ENCODE peak calls at places on chromosomes 3 and 15, in seven cellular contexts. One of them, this sample, is unnamed.

GRCh38 chr15:72195101-72195511 is 2.5 kb downstream of the GRAMD2A start:
- DNase-seq in HCT116: no peak
- DNase-seq in ovary: no peak
- DNase-seq in fibroblast of the aortic adventitia: no peak
- DNase-seq in astrocyte of the cerebellum: no peak
- DNase-seq in mucosa of descending colon: no peak
- DNase-seq in MM.1S: no peak
- DNase-seq in this sample: no peak

GRCh38 chr15:26102365-26102764 is 239.2 kb upstream of the ATP10A start:
- DNase-seq in HCT116: no peak
- DNase-seq in ovary: no peak
- DNase-seq in fibroblast of the aortic adventitia: no peak
- DNase-seq in astrocyte of the cerebellum: no peak
- DNase-seq in mucosa of descending colon: no peak
- DNase-seq in MM.1S: no peak
- DNase-seq in this sample: no peak

GRCh38 chr3:51559961-51560360 is 21.4 kb downstream of the RAD54L2 start:
- DNase-seq in HCT116: no peak
- DNase-seq in ovary: no peak
- DNase-seq in fibroblast of the aortic adventitia: no peak
- DNase-seq in astrocyte of the cerebellum: no peak
- DNase-seq in mucosa of descending colon: no peak
- DNase-seq in MM.1S: no peak
- DNase-seq in this sample: no peak

GRCh38 chr3:66413151-66413751 is 87.6 kb downstream of the LRIG1 start:
- DNase-seq in HCT116: no peak
- DNase-seq in ovary: peak
- DNase-seq in fibroblast of the aortic adventitia: peak
- DNase-seq in astrocyte of the cerebellum: peak
- DNase-seq in mucosa of descending colon: no peak
- DNase-seq in MM.1S: no peak
- DNase-seq in this sample: peak

GRCh38 chr3:55486857-55487375 is at the start of gene WNT5A:
- DNase-seq in HCT116: no peak
- DNase-seq in ovary: peak
- DNase-seq in fibroblast of the aortic adventitia: peak
- DNase-seq in astrocyte of the cerebellum: no peak
- DNase-seq in mucosa of descending colon: peak
- DNase-seq in MM.1S: peak
- DNase-seq in this sample: peak

GRCh38 chr15:75371486-75371885 is 3.1 kb upstream of the MAN2C1 start:
- DNase-seq in HCT116: no peak
- DNase-seq in ovary: no peak
- DNase-seq in fibroblast of the aortic adventitia: no peak
- DNase-seq in astrocyte of the cerebellum: no peak
- DNase-seq in mucosa of descending colon: no peak
- DNase-seq in MM.1S: no peak
- DNase-seq in this sample: no peak

GRCh38 chr15:74843891-74844299 is 939 bp upstream of the ULK3 start:
- DNase-seq in HCT116: no peak
- DNase-seq in ovary: peak
- DNase-seq in fibroblast of the aortic adventitia: no peak
- DNase-seq in astrocyte of the cerebellum: no peak
- DNase-seq in mucosa of descending colon: no peak
- DNase-seq in MM.1S: no peak
- DNase-seq in this sample: no peak

GRCh38 chr3:154987846-154988245 is 92.3 kb upstream of the MME start:
- DNase-seq in HCT116: no peak
- DNase-seq in ovary: no peak
- DNase-seq in fibroblast of the aortic adventitia: no peak
- DNase-seq in astrocyte of the cerebellum: no peak
- DNase-seq in mucosa of descending colon: no peak
- DNase-seq in MM.1S: no peak
- DNase-seq in this sample: no peak

GRCh38 chr3:51710631-51711351 is 3.9 kb downstream of the GRM2 start:
- DNase-seq in HCT116: no peak
- DNase-seq in ovary: peak
- DNase-seq in fibroblast of the aortic adventitia: no peak
- DNase-seq in astrocyte of the cerebellum: no peak
- DNase-seq in mucosa of descending colon: no peak
- DNase-seq in MM.1S: no peak
- DNase-seq in this sample: no peak

GRCh38 chr3:117252208-117252607 is 542.6 kb downstream of the TUSC7 start:
- DNase-seq in HCT116: no peak
- DNase-seq in ovary: no peak
- DNase-seq in fibroblast of the aortic adventitia: peak
- DNase-seq in astrocyte of the cerebellum: peak
- DNase-seq in mucosa of descending colon: no peak
- DNase-seq in MM.1S: no peak
- DNase-seq in this sample: no peak

DNA sequence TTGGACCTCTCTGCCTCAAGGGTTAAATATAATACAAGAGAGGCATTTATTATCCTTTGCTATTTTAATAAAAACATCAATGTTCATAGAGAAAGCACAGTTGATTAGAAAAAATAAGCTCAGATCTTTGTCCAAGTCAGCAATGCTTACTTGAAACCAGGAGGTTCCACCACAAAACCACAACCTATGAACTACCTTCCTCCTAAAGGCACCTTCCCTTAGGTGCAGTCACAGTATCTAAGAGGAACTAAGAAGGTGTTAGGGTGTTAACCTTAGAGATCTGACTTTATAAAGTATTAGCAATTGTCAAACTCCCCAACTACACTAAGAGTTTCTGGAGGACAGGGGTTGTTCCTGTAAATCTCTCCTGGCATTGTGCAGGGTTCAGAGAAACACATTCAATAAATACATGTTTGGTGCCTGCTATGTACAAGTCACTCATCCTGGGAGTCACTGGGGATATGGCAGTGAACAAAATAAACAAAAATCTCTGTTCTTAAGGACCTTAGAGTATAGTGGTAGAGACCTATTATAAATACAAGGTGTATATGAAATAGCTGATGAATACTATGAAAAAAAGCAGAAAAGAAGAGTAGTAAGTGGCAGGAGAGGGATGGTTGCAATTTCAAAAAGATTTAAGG is 208.6 kb downstream of the NFKBIZ start:
- DNase-seq in HCT116: no peak
- DNase-seq in ovary: no peak
- DNase-seq in fibroblast of the aortic adventitia: no peak
- DNase-seq in astrocyte of the cerebellum: no peak
- DNase-seq in mucosa of descending colon: no peak
- DNase-seq in MM.1S: peak
- DNase-seq in this sample: no peak
- H3K4me3 ChIP-seq in HCT116: no peak
- H3K4me3 ChIP-seq in ovary: no peak
- H3K4me3 ChIP-seq in fibroblast of the aortic adventitia: no peak
- H3K4me3 ChIP-seq in astrocyte of the cerebellum: no peak
- H3K4me3 ChIP-seq in mucosa of descending colon: no peak
- H3K4me3 ChIP-seq in MM.1S: no peak
- H3K4me3 ChIP-seq in this sample: no peak

GRCh38 chr3:172710709-172711456 is at the start of gene NCEH1:
- DNase-seq in HCT116: peak
- DNase-seq in ovary: peak
- DNase-seq in fibroblast of the aortic adventitia: peak
- DNase-seq in astrocyte of the cerebellum: peak
- DNase-seq in mucosa of descending colon: peak
- DNase-seq in MM.1S: peak
- DNase-seq in this sample: peak

GRCh38 chr3:172711457-172711800 is 562 bp upstream of the NCEH1 start:
- DNase-seq in HCT116: no peak
- DNase-seq in ovary: no peak
- DNase-seq in fibroblast of the aortic adventitia: no peak
- DNase-seq in astrocyte of the cerebellum: no peak
- DNase-seq in mucosa of descending colon: no peak
- DNase-seq in MM.1S: peak
- DNase-seq in this sample: no peak

GRCh38 chr3:172709776-172710708 is 825 bp downstream of the NCEH1 start:
- DNase-seq in HCT116: no peak
- DNase-seq in ovary: peak
- DNase-seq in fibroblast of the aortic adventitia: peak
- DNase-seq in astrocyte of the cerebellum: no peak
- DNase-seq in mucosa of descending colon: peak
- DNase-seq in MM.1S: peak
- DNase-seq in this sample: peak

GRCh38 chr3:172707967-172708366 is 2.9 kb downstream of the NCEH1 start:
- DNase-seq in HCT116: no peak
- DNase-seq in ovary: no peak
- DNase-seq in fibroblast of the aortic adventitia: peak
- DNase-seq in astrocyte of the cerebellum: no peak
- DNase-seq in mucosa of descending colon: no peak
- DNase-seq in MM.1S: no peak
- DNase-seq in this sample: peak

GRCh38 chr3:172708905-172709775 is 1.7 kb downstream of the NCEH1 start:
- DNase-seq in HCT116: no peak
- DNase-seq in ovary: no peak
- DNase-seq in fibroblast of the aortic adventitia: no peak
- DNase-seq in astrocyte of the cerebellum: no peak
- DNase-seq in mucosa of descending colon: no peak
- DNase-seq in MM.1S: no peak
- DNase-seq in this sample: no peak
- H3K4me3 ChIP-seq in HCT116: peak
- H3K4me3 ChIP-seq in ovary: peak
- H3K4me3 ChIP-seq in fibroblast of the aortic adventitia: peak
- H3K4me3 ChIP-seq in astrocyte of the cerebellum: peak
- H3K4me3 ChIP-seq in mucosa of descending colon: no peak
- H3K4me3 ChIP-seq in MM.1S: no peak
- H3K4me3 ChIP-seq in this sample: peak

GRCh38 chr3:31903686-31904431 is 77.2 kb downstream of the OSBPL10 start:
- DNase-seq in HCT116: no peak
- DNase-seq in ovary: no peak
- DNase-seq in fibroblast of the aortic adventitia: no peak
- DNase-seq in astrocyte of the cerebellum: no peak
- DNase-seq in mucosa of descending colon: no peak
- DNase-seq in MM.1S: no peak
- DNase-seq in this sample: no peak

GRCh38 chr3:31896643-31897433 is 84.2 kb downstream of the OSBPL10 start:
- DNase-seq in HCT116: no peak
- DNase-seq in ovary: no peak
- DNase-seq in fibroblast of the aortic adventitia: no peak
- DNase-seq in astrocyte of the cerebellum: no peak
- DNase-seq in mucosa of descending colon: no peak
- DNase-seq in MM.1S: no peak
- DNase-seq in this sample: no peak

GRCh38 chr3:31896026-31896425 is 85.0 kb downstream of the OSBPL10 start:
- DNase-seq in HCT116: no peak
- DNase-seq in ovary: no peak
- DNase-seq in fibroblast of the aortic adventitia: no peak
- DNase-seq in astrocyte of the cerebellum: no peak
- DNase-seq in mucosa of descending colon: no peak
- DNase-seq in MM.1S: no peak
- DNase-seq in this sample: no peak

GRCh38 chr3:31895471-31895870 is 85.6 kb downstream of the OSBPL10 start:
- DNase-seq in HCT116: no peak
- DNase-seq in ovary: no peak
- DNase-seq in fibroblast of the aortic adventitia: no peak
- DNase-seq in astrocyte of the cerebellum: no peak
- DNase-seq in mucosa of descending colon: no peak
- DNase-seq in MM.1S: no peak
- DNase-seq in this sample: no peak

DNA sequence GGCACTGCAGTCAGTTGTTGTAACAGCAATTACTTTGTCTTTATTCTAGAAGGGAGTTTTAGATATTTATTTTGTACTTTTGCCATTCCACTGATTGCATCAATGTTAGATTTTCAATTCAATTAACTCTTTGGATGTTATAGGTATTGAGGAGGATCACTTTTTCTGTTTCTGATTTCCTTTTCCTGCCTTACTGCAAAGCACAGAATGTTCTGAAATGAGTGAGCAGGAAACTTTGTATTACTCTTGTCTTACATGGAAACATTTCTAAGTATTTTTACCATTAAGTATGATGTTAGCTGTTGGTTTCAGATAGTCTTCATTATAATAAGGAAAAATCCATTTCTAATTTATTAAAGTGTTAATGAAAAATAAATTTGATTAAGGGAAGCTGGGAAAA is 80.5 kb downstream of the OSBPL10 start:
- DNase-seq in HCT116: no peak
- DNase-seq in ovary: no peak
- DNase-seq in fibroblast of the aortic adventitia: no peak
- DNase-seq in astrocyte of the cerebellum: no peak
- DNase-seq in mucosa of descending colon: no peak
- DNase-seq in MM.1S: no peak
- DNase-seq in this sample: no peak
- H3K4me3 ChIP-seq in HCT116: no peak
- H3K4me3 ChIP-seq in ovary: no peak
- H3K4me3 ChIP-seq in fibroblast of the aortic adventitia: no peak
- H3K4me3 ChIP-seq in astrocyte of the cerebellum: no peak
- H3K4me3 ChIP-seq in mucosa of descending colon: no peak
- H3K4me3 ChIP-seq in MM.1S: no peak
- H3K4me3 ChIP-seq in this sample: no peak

GRCh38 chr3:194714122-194714425 is 28.4 kb downstream of the FAM43A start:
- DNase-seq in HCT116: no peak
- DNase-seq in ovary: no peak
- DNase-seq in fibroblast of the aortic adventitia: no peak
- DNase-seq in astrocyte of the cerebellum: no peak
- DNase-seq in mucosa of descending colon: no peak
- DNase-seq in MM.1S: no peak
- DNase-seq in this sample: no peak
- H3K4me3 ChIP-seq in HCT116: no peak
- H3K4me3 ChIP-seq in ovary: no peak
- H3K4me3 ChIP-seq in fibroblast of the aortic adventitia: no peak
- H3K4me3 ChIP-seq in astrocyte of the cerebellum: no peak
- H3K4me3 ChIP-seq in mucosa of descending colon: no peak
- H3K4me3 ChIP-seq in MM.1S: no peak
- H3K4me3 ChIP-seq in this sample: no peak